ENCODE peak calls at places on chromosome 19, in nine cellular contexts. S is H1, T is tibial nerve, Z is PC-3, U is breast epithelium, A is esophagus squamous epithelium, Q is A549, E is dorsolateral prefrontal cortex, L is pancreas. O is an unnamed sample.

GRCh38 chr19:41249707-41250423 is 14.3 kb upstream of the HNRNPUL1 start:
- DNase-seq in T (no peak), Z (peak; percentile 34), A (no peak), L (no peak), U (no peak), S (no peak), Q (peak; percentile 54), E (no peak), O (no peak)

GRCh38 chr19:32537626-32538025 is 43.4 kb upstream of the PDCD5 start:
- DNase-seq in T (no peak), L (no peak), Q (no peak), E (no peak), Z (no peak), A (no peak), S (no peak), U (no peak), O (no peak)

GRCh38 chr19:13953021-13953531 is 767 bp downstream of the DCAF15 start:
- DNase-seq in S (no peak), A (no peak), Q (peak; percentile 53), E (no peak), Z (peak; percentile 46), U (no peak), L (no peak), T (no peak), O (peak; percentile 52)

GRCh38 chr19:55251296-55252081 is 7.3 kb downstream of the PPP6R1 start:
- DNase-seq in A (no peak), Q (no peak), U (no peak), T (no peak), E (no peak), Z (peak; percentile 87), L (no peak), S (no peak), O (peak; percentile 67)

GRCh38 chr19:6023085-6023682 is 45.2 kb upstream of the RANBP3 start:
- DNase-seq in A (no peak), U (no peak), Q (no peak), Z (peak; percentile 64), T (no peak), E (no peak), S (no peak), L (peak; percentile 39), O (peak; percentile 51)

GRCh38 chr19:38736036-38736412 is 8.2 kb downstream of the CAPN12 start:
- DNase-seq in L (peak; percentile 80), T (no peak), S (no peak), E (peak; percentile 40), U (no peak), Q (peak; percentile 81), Z (peak; percentile 39), A (no peak), O (no peak)

GRCh38 chr19:16111909-16112752 is 442 bp downstream of the RAB8A start:
- DNase-seq in L (no peak), Z (no peak), U (no peak), A (no peak), T (no peak), Q (no peak), E (no peak), S (no peak), O (no peak)

GRCh38 chr19:4380254-4380727 is 20.1 kb downstream of the SH3GL1 start:
- DNase-seq in Q (no peak), E (no peak), A (no peak), S (no peak), Z (no peak), L (peak; percentile 64), U (no peak), T (no peak), O (no peak)

GRCh38 chr19:7224205-7224833 is 69.9 kb downstream of the INSR start:
- DNase-seq in S (no peak), L (no peak), E (peak; percentile 46), Z (peak; percentile 16), T (peak; percentile 51), U (no peak), A (no peak), Q (no peak), O (peak; percentile 53)

GRCh38 chr19:42178791-42179500 is 38.5 kb downstream of the DEDD2 start:
- DNase-seq in U (no peak), A (no peak), S (peak; percentile 44), E (no peak), Z (no peak), L (no peak), T (no peak), Q (peak; percentile 51), O (no peak)

GRCh38 chr19:18072335-18072734 is 14.4 kb downstream of the IL12RB1 start:
- DNase-seq in Z (no peak), A (no peak), S (no peak), T (no peak), E (no peak), L (no peak), Q (no peak), U (no peak), O (no peak)

GRCh38 chr19:18259848-18260247 is 14.4 kb downstream of the IQCN start:
- DNase-seq in A (no peak), U (no peak), Q (no peak), L (no peak), Z (no peak), S (no peak), E (no peak), T (no peak), O (no peak)

GRCh38 chr19:10288662-10289166 is 1.0 kb upstream of the ICAM5 start:
- DNase-seq in E (no peak), U (no peak), T (no peak), Z (peak; percentile 57), S (no peak), L (no peak), A (no peak), Q (peak; percentile 75), O (no peak)

DNA sequence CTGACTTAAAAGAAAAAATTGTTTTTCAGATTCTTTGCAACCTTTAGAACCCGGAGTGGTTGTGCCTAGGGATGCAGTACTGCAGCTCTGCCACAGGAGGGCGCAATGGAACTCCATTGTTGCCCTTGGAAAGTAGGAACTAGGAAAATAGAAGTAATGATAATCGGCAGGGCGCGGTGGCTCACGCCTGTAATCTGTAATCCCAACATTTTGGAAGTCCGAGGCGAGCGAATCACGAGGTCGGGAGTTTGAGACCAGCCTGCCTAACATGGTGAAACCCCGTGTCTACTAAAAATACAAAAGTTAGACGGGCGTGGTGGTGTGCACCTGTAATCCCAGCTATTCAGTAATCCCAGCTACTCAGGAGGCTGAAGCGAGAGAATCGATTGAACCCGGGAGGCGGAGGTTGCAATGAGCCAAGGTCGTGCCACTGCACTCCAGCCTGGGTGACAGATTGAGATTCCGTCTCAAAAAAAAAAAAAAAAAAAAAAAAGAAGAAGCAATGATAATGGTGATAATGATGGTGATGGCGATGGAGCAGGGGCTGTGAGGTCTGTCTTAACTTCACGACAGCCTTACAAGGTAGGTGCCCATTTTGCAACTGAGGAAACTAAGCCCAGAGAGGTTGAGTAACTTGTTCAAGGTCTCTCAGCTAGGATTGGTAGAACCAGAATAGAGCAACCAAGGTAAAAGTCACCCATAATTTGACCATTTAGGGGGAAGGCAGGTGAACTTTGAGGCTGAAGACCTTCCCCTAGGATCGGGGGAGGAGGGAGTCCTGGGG is 5.5 kb upstream of the ADAMTS10 start:
- DNase-seq in Q (peak; percentile 83), U (no peak), S (no peak), Z (peak; percentile 84), E (peak; percentile 51), L (peak; percentile 75), T (peak; percentile 36), A (no peak), O (peak; percentile 51)
- TF ChIP-seq CTCF in Q (peak; percentile 68), U (peak; percentile 56), S (peak; percentile 93), Z (peak; percentile 96), E (peak; percentile 85), L (peak; percentile 71), T (peak; percentile 77), A (peak; percentile 80), O (peak; percentile 96)

GRCh38 chr19:1510807-1511206 is 2.0 kb downstream of the ADAMTSL5 start:
- DNase-seq in S (no peak), U (no peak), Z (no peak), Q (no peak), T (no peak), L (no peak), E (no peak), A (no peak), O (no peak)
- H3K27ac ChIP-seq in S (no peak overlapping the region), U (peak overlapping the region; percentile 40), Z (no peak overlapping the region), Q (no peak overlapping the region), T (no peak overlapping the region), L (no peak overlapping the region), E (no peak overlapping the region), A (peak overlapping the region; percentile 89), O (no peak overlapping the region)

GRCh38 chr19:2555422-2556220 is 79.7 kb downstream of the GADD45B start:
- DNase-seq in L (peak; percentile 50), Z (no peak), T (no peak), A (no peak), Q (no peak), U (no peak), E (no peak), S (no peak), O (no peak)

GRCh38 chr19:2558543-2558942 is 82.6 kb downstream of the GADD45B start:
- DNase-seq in Z (no peak), E (no peak), A (no peak), T (no peak), U (no peak), S (no peak), Q (no peak), L (no peak), O (no peak)

GRCh38 chr19:2557093-2557440 is 81.1 kb downstream of the GADD45B start:
- DNase-seq in T (no peak), Z (no peak), L (no peak), A (no peak), S (no peak), U (no peak), E (no peak), Q (no peak), O (no peak)

GRCh38 chr19:2554856-2555255 is 78.9 kb downstream of the GADD45B start:
- DNase-seq in E (no peak), T (no peak), A (no peak), Q (no peak), U (no peak), L (no peak), S (no peak), Z (peak; percentile 79), O (no peak)

GRCh38 chr19:2556221-2557092 is 80.5 kb downstream of the GADD45B start:
- DNase-seq in Q (no peak), L (peak; percentile 44), A (no peak), T (no peak), E (no peak), S (no peak), Z (no peak), U (no peak), O (no peak)
- TF ChIP-seq CTCF in Q (no peak), L (no peak), A (no peak), T (no peak), E (no peak), S (no peak), Z (no peak), U (no peak), O (no peak)

DNA sequence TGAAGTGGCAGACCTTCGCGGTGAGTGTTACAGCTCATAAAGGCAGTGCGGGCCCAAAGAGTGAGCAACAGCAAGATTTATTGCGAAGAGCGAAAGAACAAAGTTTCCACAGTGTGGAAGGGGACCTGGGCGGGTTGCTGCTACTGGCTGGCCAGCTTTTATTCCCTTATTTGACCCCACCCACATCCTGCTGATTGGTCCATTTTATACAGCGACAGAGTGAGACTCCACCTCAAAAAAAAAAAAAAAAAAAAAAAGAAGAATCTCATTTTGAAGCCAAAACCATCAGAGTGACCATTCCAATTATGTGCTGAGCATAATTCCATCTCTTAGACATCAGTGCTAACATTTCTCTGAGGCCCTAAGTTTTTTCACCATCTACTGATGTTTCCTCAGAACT is 1.9 kb upstream of the ZNF552 start:
- DNase-seq in A (no peak), Z (no peak), T (no peak), E (no peak), Q (no peak), S (no peak), U (no peak), L (no peak), O (no peak)
- H3K27ac ChIP-seq in A (no peak overlapping the region), Z (no peak overlapping the region), T (no peak overlapping the region), E (no peak overlapping the region), Q (no peak overlapping the region), S (no peak overlapping the region), U (no peak overlapping the region), L (peak overlapping the region; percentile 68), O (no peak overlapping the region)

O was measured in fibroblast of lung.